ENCODE peak calls at places on chromosomes 6 and 20, in seven cellular contexts. One of them, this sample, is unnamed.

GRCh38 chr6:143262859-143263258 is 187.6 kb downstream of the ADAT2 start:
- DNase-seq in H1: no peak
- DNase-seq in adipocyte: no peak
- DNase-seq in CD8-positive, alpha-beta memory T cell: no peak
- DNase-seq in H9: no peak
- DNase-seq in cardiac muscle cell: no peak
- DNase-seq in Panc1: no peak
- DNase-seq in this sample: no peak

GRCh38 chr6:6788394-6789020 is 200.0 kb downstream of the LY86 start:
- DNase-seq in H1: peak; percentile 58
- DNase-seq in adipocyte: no peak
- DNase-seq in CD8-positive, alpha-beta memory T cell: peak; percentile 8
- DNase-seq in H9: no peak
- DNase-seq in cardiac muscle cell: peak; percentile 31
- DNase-seq in Panc1: no peak
- DNase-seq in this sample: no peak

GRCh38 chr6:53151676-53152075 is 3.0 kb upstream of the GCM1 start:
- DNase-seq in H1: peak; percentile 65
- DNase-seq in adipocyte: no peak
- DNase-seq in CD8-positive, alpha-beta memory T cell: no peak
- DNase-seq in H9: peak; percentile 74
- DNase-seq in cardiac muscle cell: peak; percentile 26
- DNase-seq in Panc1: no peak
- DNase-seq in this sample: no peak

GRCh38 chr6:37739618-37740017 is 41.9 kb upstream of the MDGA1 start:
- DNase-seq in H1: no peak
- DNase-seq in adipocyte: no peak
- DNase-seq in CD8-positive, alpha-beta memory T cell: no peak
- DNase-seq in H9: no peak
- DNase-seq in cardiac muscle cell: no peak
- DNase-seq in Panc1: no peak
- DNase-seq in this sample: no peak

GRCh38 chr6:105596284-105596755 is 193.4 kb upstream of the PREP start:
- DNase-seq in H1: no peak
- DNase-seq in adipocyte: peak; percentile 90
- DNase-seq in CD8-positive, alpha-beta memory T cell: no peak
- DNase-seq in H9: no peak
- DNase-seq in cardiac muscle cell: peak; percentile 81
- DNase-seq in Panc1: peak; percentile 85
- DNase-seq in this sample: no peak

GRCh38 chr6:169251822-169252804 is 1.5 kb downstream of the THBS2 start:
- DNase-seq in H1: peak; percentile 56
- DNase-seq in adipocyte: no peak
- DNase-seq in CD8-positive, alpha-beta memory T cell: no peak
- DNase-seq in H9: peak; percentile 57
- DNase-seq in cardiac muscle cell: no peak
- DNase-seq in Panc1: no peak
- DNase-seq in this sample: no peak

GRCh38 chr20:49583669-49584417 is 15.9 kb upstream of the PTGIS start:
- DNase-seq in H1: no peak
- DNase-seq in adipocyte: peak; percentile 85
- DNase-seq in CD8-positive, alpha-beta memory T cell: no peak
- DNase-seq in H9: no peak
- DNase-seq in cardiac muscle cell: peak; percentile 94
- DNase-seq in Panc1: peak; percentile 13
- DNase-seq in this sample: no peak

GRCh38 chr20:60221593-60221992 is 263.4 kb downstream of the CDH26 start:
- DNase-seq in H1: no peak
- DNase-seq in adipocyte: no peak
- DNase-seq in CD8-positive, alpha-beta memory T cell: no peak
- DNase-seq in H9: no peak
- DNase-seq in cardiac muscle cell: no peak
- DNase-seq in Panc1: no peak
- DNase-seq in this sample: no peak

GRCh38 chr20:43766395-43766794 is 39.6 kb upstream of the GTSF1L start:
- DNase-seq in H1: no peak
- DNase-seq in adipocyte: no peak
- DNase-seq in CD8-positive, alpha-beta memory T cell: no peak
- DNase-seq in H9: no peak
- DNase-seq in cardiac muscle cell: no peak
- DNase-seq in Panc1: no peak
- DNase-seq in this sample: no peak

GRCh38 chr20:52290602-52291001 is 99.0 kb upstream of the ZFP64 start:
- DNase-seq in H1: no peak
- DNase-seq in adipocyte: peak; percentile 3
- DNase-seq in CD8-positive, alpha-beta memory T cell: no peak
- DNase-seq in H9: no peak
- DNase-seq in cardiac muscle cell: no peak
- DNase-seq in Panc1: no peak
- DNase-seq in this sample: no peak

GRCh38 chr6:82259389-82259788 is 11.8 kb upstream of the IBTK start:
- DNase-seq in H1: no peak
- DNase-seq in adipocyte: no peak
- DNase-seq in CD8-positive, alpha-beta memory T cell: no peak
- DNase-seq in H9: no peak
- DNase-seq in cardiac muscle cell: no peak
- DNase-seq in Panc1: no peak
- DNase-seq in this sample: no peak

GRCh38 chr6:125207956-125208355 is 54.4 kb downstream of the TPD52L1 start:
- DNase-seq in H1: no peak
- DNase-seq in adipocyte: peak; percentile 43
- DNase-seq in CD8-positive, alpha-beta memory T cell: no peak
- DNase-seq in H9: no peak
- DNase-seq in cardiac muscle cell: no peak
- DNase-seq in Panc1: no peak
- DNase-seq in this sample: no peak
- H3K9me3 ChIP-seq in H1: no peaks in the 10 kb centered on the region
- H3K9me3 ChIP-seq in adipocyte: no peaks in the 10 kb centered on the region
- H3K9me3 ChIP-seq in CD8-positive, alpha-beta memory T cell: no peaks in the 10 kb centered on the region
- H3K9me3 ChIP-seq in H9: no peaks in the 10 kb centered on the region
- H3K9me3 ChIP-seq in cardiac muscle cell: no peaks in the 10 kb centered on the region
- H3K9me3 ChIP-seq in Panc1: no peaks in the 10 kb centered on the region
- H3K9me3 ChIP-seq in this sample: no peaks in the 10 kb centered on the region

GRCh38 chr6:66423047-66423446 is 716.0 kb upstream of the EYS start:
- DNase-seq in H1: no peak
- DNase-seq in adipocyte: no peak
- DNase-seq in CD8-positive, alpha-beta memory T cell: no peak
- DNase-seq in H9: no peak
- DNase-seq in cardiac muscle cell: no peak
- DNase-seq in Panc1: no peak
- DNase-seq in this sample: no peak
- H3K9me3 ChIP-seq in H1: no peaks in the 10 kb centered on the region
- H3K9me3 ChIP-seq in adipocyte: peaks cover 4% of the 10 kb centered on the region
- H3K9me3 ChIP-seq in CD8-positive, alpha-beta memory T cell: no peaks in the 10 kb centered on the region
- H3K9me3 ChIP-seq in H9: no peaks in the 10 kb centered on the region
- H3K9me3 ChIP-seq in cardiac muscle cell: no peaks in the 10 kb centered on the region
- H3K9me3 ChIP-seq in Panc1: no peaks in the 10 kb centered on the region
- H3K9me3 ChIP-seq in this sample: no peaks in the 10 kb centered on the region

DNA sequence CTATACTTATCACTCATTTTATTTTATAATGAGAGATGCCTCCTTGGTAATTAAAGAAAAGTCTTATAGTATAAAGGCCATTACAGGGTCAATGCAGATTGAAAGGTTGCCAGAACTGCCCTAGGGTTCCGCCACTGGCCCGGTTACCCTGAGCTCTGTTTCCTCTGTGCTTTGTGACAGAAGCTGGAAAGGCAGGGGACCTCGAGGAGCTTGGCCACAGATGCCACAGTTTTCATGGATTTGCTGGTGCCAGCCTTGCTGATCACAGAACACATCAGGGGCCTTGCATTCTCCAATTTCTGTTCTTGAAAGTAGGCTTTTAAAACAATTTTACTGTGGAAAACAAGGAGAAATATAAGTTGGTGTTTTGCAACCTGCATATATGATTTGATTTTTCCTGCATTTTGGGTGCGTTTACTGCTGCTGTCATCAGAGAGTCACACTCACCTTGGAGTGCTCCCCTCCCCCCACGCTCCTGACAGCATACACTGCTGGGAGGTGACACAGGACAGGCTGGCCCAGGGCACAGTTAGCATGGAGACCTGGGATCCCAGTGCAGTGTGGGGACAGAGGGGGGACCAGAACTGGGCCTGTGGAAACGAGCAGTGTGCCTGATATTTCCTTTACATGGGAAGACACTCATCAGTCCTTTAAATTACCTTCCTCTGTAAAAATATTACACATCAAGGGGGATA is 142.8 kb downstream of the CFAP61 start:
- DNase-seq in H1: no peak
- DNase-seq in adipocyte: no peak
- DNase-seq in CD8-positive, alpha-beta memory T cell: no peak
- DNase-seq in H9: no peak
- DNase-seq in cardiac muscle cell: no peak
- DNase-seq in Panc1: no peak
- DNase-seq in this sample: no peak
- H3K9me3 ChIP-seq in H1: no peaks in the 10 kb centered on the region
- H3K9me3 ChIP-seq in adipocyte: no peaks in the 10 kb centered on the region
- H3K9me3 ChIP-seq in CD8-positive, alpha-beta memory T cell: no peaks in the 10 kb centered on the region
- H3K9me3 ChIP-seq in H9: no peaks in the 10 kb centered on the region
- H3K9me3 ChIP-seq in cardiac muscle cell: no peaks in the 10 kb centered on the region
- H3K9me3 ChIP-seq in Panc1: no peaks in the 10 kb centered on the region
- H3K9me3 ChIP-seq in this sample: no peaks in the 10 kb centered on the region

DNA sequence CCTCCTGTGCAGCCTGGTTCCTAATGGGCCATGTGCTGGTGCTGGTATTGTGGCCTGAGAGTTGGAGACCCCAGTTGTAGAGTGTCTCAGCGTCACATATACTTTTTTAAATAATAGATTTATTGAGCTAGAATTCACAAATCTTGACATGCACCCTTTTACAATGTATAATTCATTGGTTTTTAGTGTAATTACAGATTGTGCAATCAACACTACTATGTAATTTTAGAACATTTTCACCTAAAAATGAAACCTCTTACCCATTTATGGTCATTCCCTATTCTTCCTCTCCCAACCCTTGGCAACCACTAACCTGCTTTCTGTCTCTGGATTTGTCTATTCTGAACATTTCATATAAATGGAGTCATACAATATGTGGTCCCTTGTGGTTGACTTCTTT is 10.6 kb downstream of the PRIM2 start:
- DNase-seq in H1: no peak
- DNase-seq in adipocyte: no peak
- DNase-seq in CD8-positive, alpha-beta memory T cell: no peak
- DNase-seq in H9: no peak
- DNase-seq in cardiac muscle cell: no peak
- DNase-seq in Panc1: no peak
- DNase-seq in this sample: no peak
- H3K9me3 ChIP-seq in H1: peaks cover under 1% of the 10 kb centered on the region
- H3K9me3 ChIP-seq in adipocyte: peaks cover 23% of the 10 kb centered on the region
- H3K9me3 ChIP-seq in CD8-positive, alpha-beta memory T cell: no peaks in the 10 kb centered on the region
- H3K9me3 ChIP-seq in H9: peaks cover 13% of the 10 kb centered on the region
- H3K9me3 ChIP-seq in cardiac muscle cell: no peaks in the 10 kb centered on the region
- H3K9me3 ChIP-seq in Panc1: peaks cover 20% of the 10 kb centered on the region
- H3K9me3 ChIP-seq in this sample: no peaks in the 10 kb centered on the region

GRCh38 chr6:164404802-164405488 is 904.5 kb downstream of the C6orf118 start:
- DNase-seq in H1: no peak
- DNase-seq in adipocyte: no peak
- DNase-seq in CD8-positive, alpha-beta memory T cell: no peak
- DNase-seq in H9: no peak
- DNase-seq in cardiac muscle cell: no peak
- DNase-seq in Panc1: no peak
- DNase-seq in this sample: no peak
- H3K9me3 ChIP-seq in H1: no peaks in the 10 kb centered on the region
- H3K9me3 ChIP-seq in adipocyte: no peaks in the 10 kb centered on the region
- H3K9me3 ChIP-seq in CD8-positive, alpha-beta memory T cell: no peaks in the 10 kb centered on the region
- H3K9me3 ChIP-seq in H9: no peaks in the 10 kb centered on the region
- H3K9me3 ChIP-seq in cardiac muscle cell: no peaks in the 10 kb centered on the region
- H3K9me3 ChIP-seq in Panc1: no peaks in the 10 kb centered on the region
- H3K9me3 ChIP-seq in this sample: no peaks in the 10 kb centered on the region

GRCh38 chr6:155347800-155348199 is 33.5 kb upstream of the TFB1M start:
- DNase-seq in H1: no peak
- DNase-seq in adipocyte: no peak
- DNase-seq in CD8-positive, alpha-beta memory T cell: no peak
- DNase-seq in H9: no peak
- DNase-seq in cardiac muscle cell: no peak
- DNase-seq in Panc1: no peak
- DNase-seq in this sample: no peak
- H3K9me3 ChIP-seq in H1: no peaks in the 10 kb centered on the region
- H3K9me3 ChIP-seq in adipocyte: peaks cover 18% of the 10 kb centered on the region
- H3K9me3 ChIP-seq in CD8-positive, alpha-beta memory T cell: no peaks in the 10 kb centered on the region
- H3K9me3 ChIP-seq in H9: no peaks in the 10 kb centered on the region
- H3K9me3 ChIP-seq in cardiac muscle cell: no peaks in the 10 kb centered on the region
- H3K9me3 ChIP-seq in Panc1: no peaks in the 10 kb centered on the region
- H3K9me3 ChIP-seq in this sample: no peaks in the 10 kb centered on the region

GRCh38 chr20:56094228-56094627 is 88.9 kb upstream of the CBLN4 start:
- DNase-seq in H1: no peak
- DNase-seq in adipocyte: no peak
- DNase-seq in CD8-positive, alpha-beta memory T cell: no peak
- DNase-seq in H9: no peak
- DNase-seq in cardiac muscle cell: no peak
- DNase-seq in Panc1: no peak
- DNase-seq in this sample: no peak
- H3K9me3 ChIP-seq in H1: peaks cover 72% of the 10 kb centered on the region
- H3K9me3 ChIP-seq in adipocyte: peaks cover 5% of the 10 kb centered on the region
- H3K9me3 ChIP-seq in CD8-positive, alpha-beta memory T cell: no peaks in the 10 kb centered on the region
- H3K9me3 ChIP-seq in H9: peaks cover 84% of the 10 kb centered on the region
- H3K9me3 ChIP-seq in cardiac muscle cell: no peaks in the 10 kb centered on the region
- H3K9me3 ChIP-seq in Panc1: no peaks in the 10 kb centered on the region
- H3K9me3 ChIP-seq in this sample: peaks cover 2% of the 10 kb centered on the region

GRCh38 chr6:95991906-95992305 is 23.9 kb upstream of the FUT9 start:
- DNase-seq in H1: no peak
- DNase-seq in adipocyte: no peak
- DNase-seq in CD8-positive, alpha-beta memory T cell: no peak
- DNase-seq in H9: no peak
- DNase-seq in cardiac muscle cell: no peak
- DNase-seq in Panc1: no peak
- DNase-seq in this sample: no peak
- H3K9me3 ChIP-seq in H1: peaks cover 12% of the 10 kb centered on the region
- H3K9me3 ChIP-seq in adipocyte: peaks cover 20% of the 10 kb centered on the region
- H3K9me3 ChIP-seq in CD8-positive, alpha-beta memory T cell: no peaks in the 10 kb centered on the region
- H3K9me3 ChIP-seq in H9: no peaks in the 10 kb centered on the region
- H3K9me3 ChIP-seq in cardiac muscle cell: no peaks in the 10 kb centered on the region
- H3K9me3 ChIP-seq in Panc1: no peaks in the 10 kb centered on the region
- H3K9me3 ChIP-seq in this sample: no peaks in the 10 kb centered on the region

DNA sequence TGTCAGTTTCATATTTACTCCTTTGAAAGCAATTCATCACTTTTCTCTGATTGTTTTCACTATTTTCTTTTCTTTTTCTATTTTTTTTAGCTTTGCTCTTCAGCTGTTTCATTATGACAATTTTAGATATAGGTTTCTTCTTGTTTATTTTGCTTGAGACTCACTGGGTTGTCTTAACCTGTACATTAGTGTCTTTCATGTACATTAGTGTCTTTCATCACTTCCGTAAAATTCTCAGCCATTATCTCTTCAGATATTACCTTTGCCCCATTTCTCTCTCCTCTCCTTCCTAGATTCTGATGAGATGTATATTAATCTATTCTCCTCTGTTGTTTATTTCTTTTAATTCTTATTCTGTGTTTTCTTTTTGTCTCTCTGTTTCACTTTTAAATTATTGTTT is 14.5 kb upstream of the TBPL1 start:
- DNase-seq in H1: no peak
- DNase-seq in adipocyte: no peak
- DNase-seq in CD8-positive, alpha-beta memory T cell: no peak
- DNase-seq in H9: no peak
- DNase-seq in cardiac muscle cell: no peak
- DNase-seq in Panc1: no peak
- DNase-seq in this sample: no peak
- H3K9me3 ChIP-seq in H1: no peaks in the 10 kb centered on the region
- H3K9me3 ChIP-seq in adipocyte: no peaks in the 10 kb centered on the region
- H3K9me3 ChIP-seq in CD8-positive, alpha-beta memory T cell: no peaks in the 10 kb centered on the region
- H3K9me3 ChIP-seq in H9: no peaks in the 10 kb centered on the region
- H3K9me3 ChIP-seq in cardiac muscle cell: no peaks in the 10 kb centered on the region
- H3K9me3 ChIP-seq in Panc1: no peaks in the 10 kb centered on the region
- H3K9me3 ChIP-seq in this sample: no peaks in the 10 kb centered on the region

This sample was measured in T-helper 17 cell.